ENCODE peak calls at places on chromosome 9, in ten cellular contexts. G, Q, E, T, W, I, S, Y, P and V are unnamed samples.

GRCh38 chr9:23750808-23751207 is 75.2 kb downstream of the ELAVL2 start:
- DNase-seq in T (no peak), I (no peak), E (no peak), P (no peak), W (no peak), Q (no peak), S (no peak), Y (no peak), G (no peak), V (no peak)

GRCh38 chr9:109771084-109771483 is 8.9 kb upstream of the PALM2AKAP2 start:
- DNase-seq in T (no peak), I (no peak), E (peak; percentile 45), Q (no peak), P (no peak), Y (no peak), S (no peak), G (peak; percentile 97), W (peak; percentile 81), V (no peak)

GRCh38 chr9:70569070-70569772 is 154.8 kb upstream of the KLF9 start:
- DNase-seq in S (no peak), E (no peak), G (no peak), T (no peak), Y (no peak), P (no peak), W (no peak), I (no peak), Q (no peak), V (no peak)

GRCh38 chr9:123120131-123120530 is 86.7 kb downstream of the GPR21 start:
- DNase-seq in G (peak; percentile 32), I (no peak), W (peak; percentile 46), Y (no peak), S (no peak), P (peak; percentile 33), E (peak; percentile 75), T (no peak), Q (no peak), V (no peak)

GRCh38 chr9:101443358-101443757 is 7.8 kb upstream of the ALDOB start:
- DNase-seq in Y (peak; percentile 88), Q (no peak), W (no peak), T (no peak), I (no peak), P (no peak), G (no peak), S (no peak), E (no peak), V (peak; percentile 92)

GRCh38 chr9:126611592-126612328 is 2.0 kb upstream of the LMX1B start:
- DNase-seq in G (peak; percentile 10), I (peak; percentile 63), S (no peak), P (peak; percentile 89), T (peak; percentile 64), Y (peak; percentile 76), W (peak; percentile 70), Q (peak; percentile 74), E (peak; percentile 41), V (peak; percentile 79)

GRCh38 chr9:29799227-29799626 is 2225.9 kb upstream of the C9orf72 start:
- DNase-seq in Y (no peak), Q (no peak), I (no peak), E (no peak), W (no peak), T (no peak), S (no peak), G (no peak), P (no peak), V (no peak)

GRCh38 chr9:77000330-77000729 is 19.1 kb upstream of the FOXB2 start:
- DNase-seq in Q (no peak), S (no peak), E (no peak), T (no peak), Y (no peak), G (no peak), P (no peak), W (no peak), I (no peak), V (no peak)

GRCh38 chr9:93304574-93305496 is 120.9 kb downstream of the WNK2 start:
- DNase-seq in G (peak; percentile 13), W (peak; percentile 54), S (peak; percentile 5), T (peak; percentile 55), P (peak; percentile 76), E (peak; percentile 55), I (peak; percentile 37), Q (no peak), Y (peak; percentile 61), V (peak; percentile 73)

GRCh38 chr9:35861161-35861897 is 8.9 kb downstream of the OR13J1 start:
- DNase-seq in E (no peak), Y (no peak), S (no peak), G (no peak), P (no peak), T (no peak), W (no peak), I (no peak), Q (no peak), V (no peak)

GRCh38 chr9:70435948-70436347 is 21.5 kb upstream of the KLF9 start:
- DNase-seq in E (peak; percentile 83), Y (no peak), S (no peak), T (no peak), I (no peak), G (peak; percentile 61), P (no peak), Q (no peak), W (no peak), V (no peak)

GRCh38 chr9:10173561-10173960 is 439.2 kb downstream of the PTPRD start:
- DNase-seq in G (no peak), Q (no peak), Y (no peak), I (no peak), T (no peak), P (no peak), E (no peak), S (no peak), W (no peak), V (no peak)

GRCh38 chr9:80797841-80798688 is 891.3 kb downstream of the TLE1 start:
- DNase-seq in Q (no peak), S (peak; percentile 84), P (peak; percentile 66), W (no peak), Y (peak; percentile 27), T (peak; percentile 67), G (peak; percentile 47), I (no peak), E (peak; percentile 77), V (no peak)

GRCh38 chr9:120891255-120891954 is 14.4 kb upstream of the PHF19 start:
- DNase-seq in G (no peak), E (no peak), Q (no peak), I (no peak), S (no peak), T (no peak), Y (no peak), W (no peak), P (no peak), V (no peak)

GRCh38 chr9:2872307-2872940 is 28.5 kb upstream of the PUM3 start:
- DNase-seq in I (no peak), Q (no peak), W (no peak), Y (no peak), S (no peak), P (no peak), G (peak; percentile 14), T (no peak), E (peak; percentile 42), V (peak; percentile 8)

GRCh38 chr9:71816782-71817549 is 48.7 kb upstream of the CEMIP2 start:
- DNase-seq in E (no peak), Y (no peak), W (no peak), I (no peak), G (no peak), Q (no peak), S (no peak), T (no peak), P (no peak), V (peak; percentile 15)

GRCh38 chr9:127974769-127975261 is 6.0 kb downstream of the EEIG1 start:
- DNase-seq in E (no peak), P (peak; percentile 12), Y (peak; percentile 46), T (peak; percentile 79), Q (no peak), I (no peak), W (no peak), G (no peak), S (no peak), V (peak; percentile 52)
- H3K4me3 ChIP-seq in E (no peak overlapping the region), P (no peak overlapping the region), Y (no peak overlapping the region), T (no peak overlapping the region), Q (no peak overlapping the region), I (no peak overlapping the region), W (no peak overlapping the region), G (no peak overlapping the region), S (no peak overlapping the region), V (no peak overlapping the region)

DNA sequence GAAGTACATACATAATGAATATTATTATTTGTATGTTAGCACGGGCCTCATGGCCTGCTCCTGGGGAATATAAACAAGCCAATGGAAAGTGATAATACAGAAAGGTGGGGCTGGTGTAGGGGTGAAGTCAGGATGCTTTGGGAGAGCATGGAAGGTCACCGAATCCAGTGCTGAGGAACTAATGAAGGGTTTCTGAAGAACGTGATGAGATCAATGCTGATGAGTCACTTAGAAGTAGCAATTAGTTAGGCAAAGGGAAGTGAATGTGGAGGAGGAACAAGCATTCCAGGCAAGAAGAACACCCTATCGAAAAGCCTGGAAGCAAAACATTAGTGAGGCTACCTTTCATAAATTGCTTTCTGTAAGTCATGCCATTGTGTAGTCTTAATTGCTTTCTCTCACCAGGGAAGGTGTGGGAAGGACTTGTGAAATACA is 2.1 kb downstream of the ANXA1 start:
- DNase-seq in E (no peak), Q (no peak), G (peak; percentile 66), S (no peak), P (no peak), W (no peak), I (no peak), Y (no peak), T (no peak), V (no peak)
- H3K4me3 ChIP-seq in E (peak overlapping the region; percentile 87), Q (peak overlapping the region; percentile 29), G (peak overlapping the region; percentile 95), S (peak overlapping the region; percentile 62), P (no peak overlapping the region), W (no peak overlapping the region), I (no peak overlapping the region), Y (peak overlapping the region; percentile 54), T (peak overlapping the region; percentile 39), V (no peak overlapping the region)

GRCh38 chr9:74322661-74323314 is 174.3 kb upstream of the RORB start:
- DNase-seq in P (no peak), E (no peak), Q (no peak), G (no peak), I (no peak), S (no peak), W (no peak), T (no peak), Y (no peak), V (no peak)
- H3K4me3 ChIP-seq in P (no peak overlapping the region), E (no peak overlapping the region), Q (no peak overlapping the region), G (no peak overlapping the region), I (no peak overlapping the region), S (no peak overlapping the region), W (no peak overlapping the region), T (no peak overlapping the region), Y (no peak overlapping the region), V (no peak overlapping the region)

DNA sequence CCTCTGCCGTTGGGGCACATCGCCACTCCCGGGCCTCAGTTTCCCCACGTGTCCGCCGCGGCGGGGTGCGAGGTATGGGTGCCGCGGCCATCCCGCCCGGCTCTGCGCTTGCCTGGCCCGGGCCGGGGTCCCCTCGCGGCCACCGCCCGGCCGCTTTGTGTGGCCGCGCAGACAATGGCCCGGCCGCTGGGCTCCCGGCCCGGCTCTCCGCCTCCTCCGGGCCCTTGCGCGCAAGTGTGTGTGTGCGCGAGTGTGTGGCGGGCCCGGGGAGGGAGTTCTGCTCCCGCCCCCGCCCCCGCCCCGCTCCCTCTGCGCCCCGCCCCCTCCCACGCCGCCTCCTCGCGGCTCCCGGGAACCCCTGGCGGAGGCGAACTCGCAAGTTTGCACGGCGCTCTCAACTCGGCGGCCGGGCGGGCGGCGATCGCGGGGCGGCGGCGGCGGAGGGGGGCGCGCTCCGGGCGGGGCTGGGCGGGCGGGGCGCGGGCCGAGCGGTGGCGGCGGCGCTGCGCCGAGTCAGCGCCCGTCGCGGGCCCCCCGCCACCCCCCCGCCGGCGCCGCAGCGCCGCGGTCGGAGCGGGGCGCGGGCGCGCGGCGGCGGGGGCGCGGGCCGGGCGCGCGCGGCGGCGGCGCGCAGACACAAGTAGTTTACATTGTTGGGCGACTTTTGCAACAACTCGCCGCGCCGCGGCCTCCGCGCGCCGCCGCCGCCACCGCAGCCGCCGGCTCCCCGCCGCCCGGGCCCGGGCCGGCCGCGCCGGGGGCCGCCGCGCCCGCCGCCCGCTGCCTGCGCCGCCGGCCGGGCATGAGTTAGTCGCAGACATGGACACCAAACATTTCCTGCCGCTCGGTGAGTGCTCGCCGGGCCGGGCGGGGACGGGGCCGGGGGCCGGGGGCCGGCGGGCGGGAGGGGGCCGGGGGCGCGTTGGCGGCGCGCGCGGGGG is at the start of gene RXRA:
- DNase-seq in P (peak; percentile 88), Q (peak; percentile 82), E (peak; percentile 81), I (peak; percentile 45), T (peak; percentile 86), Y (peak; percentile 86), G (peak; percentile 77), W (peak; percentile 36), S (no peak), V (peak; percentile 89)
- H3K4me3 ChIP-seq in P (peak within 1 kb of the TSS; percentile 80), Q (peak within 1 kb of the TSS; percentile 64), E (peak within 1 kb of the TSS; percentile 68), I (peak within 1 kb of the TSS; percentile 12), T (peak within 1 kb of the TSS; percentile 95), Y (peak within 1 kb of the TSS; percentile 84), G (peak within 1 kb of the TSS; percentile 73), W (peak within 1 kb of the TSS; percentile 85), S (peak within 1 kb of the TSS; percentile 88), V (peak within 1 kb of the TSS; percentile 74)